ENCODE peak calls at places on chromosomes 3 and 15, in four cellular contexts. M is nephron progenitor cell; Z is progenitor cell of endocrine pancreas; F is CD4-positive, alpha-beta T cell. G is an unnamed sample.

GRCh38 chr3:162602619-162603018 is 1106.0 kb downstream of the OTOL1 start:
- DNase-seq in M (no peak), Z (no peak), F (no peak), G (no peak)

GRCh38 chr3:44529927-44530326 is 25.1 kb upstream of the ZKSCAN7 start:
- DNase-seq in M (no peak), Z (no peak), F (no peak), G (no peak)

GRCh38 chr15:84826369-84826823 is 9.2 kb downstream of the ALPK3 start:
- DNase-seq in M (no peak), Z (no peak), F (no peak), G (peak)

GRCh38 chr3:105747056-105747455 is 121.8 kb downstream of the CBLB start:
- DNase-seq in M (no peak), Z (no peak), F (no peak), G (peak)

GRCh38 chr3:48425281-48425812 is 4.5 kb downstream of the PLXNB1 start:
- DNase-seq in M (peak), Z (no peak), F (no peak), G (no peak)

GRCh38 chr3:146594843-146595482 is 10.2 kb downstream of the PLSCR5 start:
- DNase-seq in M (no peak), Z (no peak), F (no peak), G (no peak)

GRCh38 chr15:75211436-75212199 is 9.9 kb downstream of the C15orf39 start:
- DNase-seq in M (no peak), Z (no peak), F (no peak), G (peak)

GRCh38 chr15:63531586-63531985 is 27.2 kb downstream of the USP3 start:
- DNase-seq in M (no peak), Z (no peak), F (no peak), G (no peak)

GRCh38 chr3:158725348-158725966 is 6.8 kb downstream of the RARRES1 start:
- DNase-seq in M (no peak), Z (no peak), F (no peak), G (peak)

GRCh38 chr3:129594907-129595390 is 11.5 kb downstream of the PLXND1 start:
- DNase-seq in M (no peak), Z (no peak), F (no peak), G (no peak)

GRCh38 chr15:25052191-25052999 is 97.6 kb downstream of the SNRPN start:
- DNase-seq in M (no peak), Z (peak), F (no peak), G (no peak)

DNA sequence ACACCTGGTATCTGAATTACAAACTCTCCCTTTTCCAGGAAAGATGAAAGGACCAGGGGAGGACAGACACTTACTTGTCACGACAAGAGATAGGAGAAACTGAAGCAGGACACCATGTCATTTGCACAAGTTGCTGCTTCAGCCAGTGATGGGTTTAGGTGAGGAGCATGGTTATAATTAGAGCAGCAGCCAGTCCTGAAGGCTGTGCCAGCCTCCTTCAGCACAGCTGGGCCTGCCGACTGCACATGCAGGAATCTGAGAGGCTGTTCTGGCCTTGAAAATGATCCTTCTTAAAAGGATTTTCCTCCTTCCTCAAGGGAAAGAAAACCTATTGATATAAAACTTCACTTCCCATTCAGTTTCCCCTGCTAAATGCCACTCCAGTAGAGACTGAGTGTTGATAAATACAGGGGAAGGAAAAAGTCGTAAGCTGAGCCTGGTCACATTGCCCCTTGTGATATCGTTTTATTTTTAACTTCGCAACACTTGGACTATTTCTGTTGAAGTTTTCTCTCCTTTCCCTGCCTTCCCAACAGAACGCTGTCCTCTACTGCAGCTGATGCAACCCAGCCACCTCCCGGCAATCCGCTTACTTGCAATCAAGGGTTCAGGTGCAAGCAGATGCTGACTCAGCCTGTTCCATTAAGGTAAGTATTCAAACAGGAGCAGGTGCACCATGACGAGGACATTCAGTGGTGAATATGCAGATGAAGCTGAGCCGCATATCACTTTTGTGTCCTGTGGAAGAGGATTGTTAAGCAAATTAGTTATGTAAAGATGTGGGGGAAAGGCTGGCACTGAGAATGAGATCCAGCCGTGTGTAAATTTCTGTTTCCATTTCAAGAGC is at the start of gene FBXO40:
- DNase-seq in M (no peak), Z (no peak), F (no peak), G (no peak)
- TF ChIP-seq CTCF in M (no peak), Z (no peak), F (no peak), G (no peak)

GRCh38 chr15:100692259-100692658 is 89.9 kb downstream of the ASB7 start:
- DNase-seq in M (no peak), Z (no peak), F (no peak), G (no peak)
- TF ChIP-seq CTCF in M (no peak), Z (no peak), F (no peak), G (no peak)

GRCh38 chr3:63662500-63662899 is 10.0 kb downstream of the SNTN start:
- DNase-seq in M (no peak), Z (no peak), F (no peak), G (peak)
- TF ChIP-seq CTCF in M (no peak), Z (peak), F (no peak), G (no peak)

GRCh38 chr3:42119558-42120355 is 28.6 kb downstream of the TRAK1 start:
- DNase-seq in M (no peak), Z (no peak), F (no peak), G (no peak)
- TF ChIP-seq CTCF in M (no peak), Z (no peak), F (no peak), G (no peak)